ENCODE peak calls at places on chromosomes 16 and 17, in eight cellular contexts. D is pancreas, B is stomach, U is heart right ventricle, V is lung, P is neural progenitor cell, M is Caco-2, I is esophagus muscularis mucosa. T is an unnamed sample. For H3K36me3, the result is how much of the 10 kb centered on the place peaks cover.

GRCh38 chr16:1283296-1283695 is 26.1 kb upstream of the UBE2I start:
- DNase-seq in P (no peak), U (no peak), B (no peak), I (no peak), V (no peak), M (no peak), D (no peak), T (no peak)

GRCh38 chr16:29254676-29255495 is 151.6 kb downstream of the NPIPB11 start:
- DNase-seq in M (no peak), D (no peak), I (no peak), B (no peak), P (no peak), U (no peak), V (no peak), T (no peak)

GRCh38 chr16:12142157-12142556 is 165.6 kb downstream of the SNX29 start:
- DNase-seq in M (no peak), B (no peak), U (peak), I (no peak), P (no peak), D (no peak), V (no peak), T (no peak)

GRCh38 chr17:50640701-50641338 is 6.1 kb downstream of the ABCC3 start:
- DNase-seq in M (peak), U (no peak), V (no peak), B (no peak), I (no peak), D (peak), P (no peak), T (peak)

GRCh38 chr16:86901483-86901882 is 323.1 kb downstream of the FOXL1 start:
- DNase-seq in I (no peak), P (no peak), V (no peak), D (no peak), U (no peak), M (no peak), B (no peak), T (no peak)

GRCh38 chr16:5551909-5552308 is 454.3 kb upstream of the EEF2KMT start:
- DNase-seq in I (no peak), B (no peak), D (no peak), P (no peak), U (no peak), M (no peak), V (no peak), T (no peak)

GRCh38 chr17:61568219-61569072 is 22.6 kb downstream of the NACA2 start:
- DNase-seq in B (no peak), P (no peak), M (peak), I (no peak), U (no peak), V (no peak), D (no peak), T (no peak)

GRCh38 chr16:12542818-12543699 is 260.6 kb downstream of the CPPED1 start:
- DNase-seq in D (no peak), M (no peak), I (no peak), V (no peak), U (no peak), P (no peak), B (no peak), T (no peak)

GRCh38 chr16:89289428-89290395 is 72.2 kb downstream of the ZNF778 start:
- DNase-seq in V (peak), P (peak), B (peak), I (no peak), D (peak), U (peak), M (peak), T (peak)

GRCh38 chr17:62189377-62189776 is 124.3 kb upstream of the MED13 start:
- DNase-seq in M (peak), B (no peak), U (no peak), P (no peak), D (no peak), V (no peak), I (no peak), T (no peak)

GRCh38 chr17:68456529-68457167 is 648 bp downstream of the WIPI1 start:
- DNase-seq in M (peak), V (peak), U (peak), B (peak), P (peak), D (peak), I (peak), T (peak)

GRCh38 chr17:65278050-65278819 is 141.1 kb downstream of the RGS9 start:
- DNase-seq in U (peak), V (peak), D (no peak), B (peak), I (no peak), P (peak), M (peak), T (peak)

GRCh38 chr16:73298562-73298961 is 250.6 kb upstream of the ZFHX3 start:
- DNase-seq in U (no peak), P (peak), B (no peak), V (no peak), I (no peak), D (no peak), M (peak), T (no peak)

GRCh38 chr16:35409503-35409902 is 1950.1 kb downstream of the TP53TG3F start:
- DNase-seq in U (no peak), V (no peak), B (no peak), M (no peak), I (no peak), P (no peak), D (no peak), T (no peak)

GRCh38 chr16:85637808-85638186 is 24.7 kb downstream of the GSE1 start:
- DNase-seq in P (no peak), D (peak), I (no peak), U (no peak), V (peak), M (no peak), B (peak), T (no peak)

GRCh38 chr16:57348361-57348760 is 10.2 kb upstream of the CCL22 start:
- DNase-seq in M (no peak), B (no peak), U (no peak), I (peak), V (no peak), D (no peak), P (no peak), T (no peak)

DNA sequence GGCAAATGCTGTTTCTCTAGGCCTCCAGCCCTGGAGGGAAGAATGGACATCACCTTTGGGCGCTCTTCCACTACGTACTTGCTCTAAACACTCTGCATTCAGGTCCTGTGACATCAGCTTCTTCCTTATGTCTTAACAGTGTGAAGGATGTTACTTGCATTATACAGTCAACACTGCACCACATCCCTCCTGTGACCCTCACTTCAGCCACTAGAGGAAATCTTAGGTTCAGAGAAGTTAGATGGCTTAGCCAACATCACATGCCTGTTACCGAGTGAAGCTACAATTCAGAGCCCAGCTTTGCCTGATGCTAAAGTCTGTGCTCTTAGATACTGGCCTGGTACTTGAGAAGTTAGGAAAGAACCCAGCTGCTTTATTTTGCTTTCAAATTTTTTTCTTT is 18.3 kb downstream of the UBFD1 start:
- DNase-seq in U (no peak), I (no peak), P (no peak), M (no peak), V (no peak), B (no peak), D (no peak), T (no peak)
- H3K36me3 ChIP-seq in U (under half), I (half or more), P (under half), M (under half), V (under half), B (half or more), D (under half), T (under half)

GRCh38 chr16:65121870-65122723 is at the start of gene CDH11:
- DNase-seq in D (peak), B (peak), P (peak), M (peak), I (peak), V (peak), U (peak), T (peak)
- TF ChIP-seq CTCF in D (no peak), B (peak), P (peak), M (peak), I (peak), V (no peak), U (peak), T (peak)

GRCh38 chr16:10543231-10543630 is 37.2 kb downstream of the EMP2 start:
- DNase-seq in B (no peak), M (no peak), I (no peak), U (no peak), V (no peak), P (no peak), D (no peak), T (no peak)
- H3K36me3 ChIP-seq in B (half or more), M (under half), I (half or more), U (under half), V (under half), P (under half), D (under half), T (under half)

DNA sequence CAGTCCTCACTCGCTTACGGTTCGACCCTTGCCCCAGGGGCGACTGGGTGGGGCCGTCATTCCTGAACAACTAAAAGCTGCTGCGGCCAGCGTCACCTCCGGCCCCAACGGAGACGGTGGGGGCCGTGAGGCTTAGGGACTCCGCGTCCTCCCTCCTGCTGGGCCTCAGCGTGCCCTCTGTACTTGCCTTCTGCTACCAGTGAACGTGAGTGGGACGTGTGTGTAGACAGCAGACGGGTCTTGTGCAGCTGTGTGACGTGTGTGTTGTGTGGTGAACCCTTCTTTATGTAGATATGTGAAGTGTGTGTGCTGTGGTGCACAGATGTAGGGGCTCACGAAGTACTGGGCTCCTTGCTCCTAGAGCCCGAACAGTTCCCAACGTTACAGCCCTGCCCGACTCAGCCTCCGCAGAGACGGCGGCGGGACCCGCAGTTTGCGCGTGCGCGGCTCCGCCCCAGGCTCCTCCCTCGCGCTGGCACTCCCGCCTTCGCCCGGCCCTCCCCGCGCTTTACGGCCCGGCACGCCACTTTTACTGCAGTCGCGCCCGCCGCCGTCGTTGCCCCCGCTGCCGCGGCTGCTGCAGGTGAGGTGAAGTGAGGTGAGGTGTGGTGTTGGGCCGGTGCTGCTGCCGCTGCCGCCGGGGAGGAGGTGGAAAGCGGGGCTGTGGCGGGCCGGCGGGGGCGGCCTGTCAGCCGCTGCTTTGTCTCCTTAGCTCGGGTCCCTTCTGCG is at the start of gene PHAF1:
- DNase-seq in P (peak), U (peak), D (peak), B (peak), V (peak), M (peak), I (peak), T (peak)
- TF ChIP-seq CTCF in P (no peak), U (no peak), D (no peak), B (no peak), V (no peak), M (no peak), I (no peak), T (no peak)